ENCODE peak calls at places on chromosomes 12 and 14, in ten cellular contexts. I is COR-L47; G is ELR; A is A673; L is fibroblast of pulmonary artery; R is hepatic stellate cell; B is activated CD4-positive, alpha-beta T cell treated with anti-CD3 and anti-CD28 coated beads, Interleukin-2, amount 50 U/mL, for 1 hour; D is progenitor cell of endocrine pancreas; H is AG10803; M is effector memory CD4-positive, alpha-beta T cell. P is an unnamed sample.

GRCh38 chr14:61774861-61775260 is 12.6 kb downstream of the SNAPC1 start:
- DNase-seq in I (no peak), G (no peak), A (no peak), L (no peak), R (no peak), B (no peak), D (no peak), H (peak), M (no peak), P (no peak)

GRCh38 chr12:82931349-82932116 is 244.8 kb downstream of the TMTC2 start:
- DNase-seq in I (no peak), G (no peak), A (no peak), L (no peak), R (no peak), B (no peak), D (no peak), H (no peak), M (no peak), P (no peak)

GRCh38 chr14:24255438-24255837 is 7.5 kb downstream of the TGM1 start:
- DNase-seq in I (no peak), G (no peak), A (no peak), L (no peak), R (no peak), B (no peak), D (no peak), H (no peak), M (no peak), P (no peak)

GRCh38 chr14:35046048-35046750 is at the start of gene FAM177A1:
- DNase-seq in I (peak), G (peak), A (peak), L (peak), R (peak), B (peak), D (peak), H (peak), M (peak), P (peak)

GRCh38 chr12:32889073-32889760 is 7.4 kb downstream of the PKP2 start:
- DNase-seq in I (no peak), G (no peak), A (no peak), L (peak), R (no peak), B (no peak), D (no peak), H (no peak), M (no peak), P (no peak)

GRCh38 chr12:31117203-31118011 is 43.7 kb downstream of the DDX11 start:
- DNase-seq in I (peak), G (peak), A (peak), L (no peak), R (peak), B (peak), D (peak), H (no peak), M (no peak), P (peak)

GRCh38 chr14:71532349-71532748 is 399.9 kb upstream of the RGS6 start:
- DNase-seq in I (peak), G (no peak), A (no peak), L (no peak), R (no peak), B (no peak), D (no peak), H (peak), M (no peak), P (no peak)

GRCh38 chr12:131711551-131712205 is 788 bp downstream of the SFSWAP start:
- DNase-seq in I (no peak), G (peak), A (no peak), L (no peak), R (no peak), B (no peak), D (no peak), H (no peak), M (no peak), P (no peak)

GRCh38 chr14:94867931-94868597 is 98.2 kb upstream of the GSC start:
- DNase-seq in I (no peak), G (peak), A (peak), L (no peak), R (no peak), B (no peak), D (no peak), H (peak), M (no peak), P (no peak)

GRCh38 chr14:55052259-55052930 is 948 bp downstream of the MAPK1IP1L start:
- DNase-seq in I (no peak), G (peak), A (no peak), L (peak), R (peak), B (no peak), D (no peak), H (peak), M (no peak), P (no peak)

GRCh38 chr12:92503029-92503931 is 199.5 kb upstream of the PLEKHG7 start:
- DNase-seq in I (no peak), G (no peak), A (no peak), L (no peak), R (no peak), B (no peak), D (no peak), H (no peak), M (no peak), P (no peak)

GRCh38 chr12:2248901-2249381 is 196.2 kb downstream of the CACNA1C start:
- DNase-seq in I (no peak), G (peak), A (peak), L (no peak), R (peak), B (no peak), D (no peak), H (peak), M (no peak), P (no peak)

GRCh38 chr12:50637870-50638481 is 125.9 kb upstream of the ATF1 start:
- DNase-seq in I (peak), G (peak), A (peak), L (peak), R (peak), B (no peak), D (no peak), H (peak), M (no peak), P (peak)

P was measured in naive thymus-derived CD4-positive, alpha-beta T cell.